ENCODE peak calls at places on chromosome 3, in six cellular contexts. One of them, this sample, is unnamed.
A peak's percentile ranks its signal among the peaks of the same experiment; 100 is the strongest.

GRCh38 chr3:129428382-129429079 is at the start of gene EFCAB12:
- DNase-seq in stimulated activated CD4-positive, alpha-beta T cell treated with anti-CD3 and anti-CD28 coated beads, Interleukin-12 subunit alpha, Interleukin-12 subunit beta, amount 100 ng/mL, for 4 hours: peak; percentile 87
- DNase-seq in fibroblast of the aortic adventitia: peak; percentile 91
- DNase-seq in HEK293T: peak; percentile 72
- DNase-seq in SW480: peak; percentile 80
- DNase-seq in lower lobe of right lung: peak; percentile 97
- DNase-seq in this sample: peak; percentile 85

GRCh38 chr3:165641569-165642310 is 195.5 kb downstream of the BCHE start:
- DNase-seq in stimulated activated CD4-positive, alpha-beta T cell treated with anti-CD3 and anti-CD28 coated beads, Interleukin-12 subunit alpha, Interleukin-12 subunit beta, amount 100 ng/mL, for 4 hours: no peak
- DNase-seq in fibroblast of the aortic adventitia: no peak
- DNase-seq in HEK293T: no peak
- DNase-seq in SW480: no peak
- DNase-seq in lower lobe of right lung: no peak
- DNase-seq in this sample: no peak

GRCh38 chr3:194135806-194136518 is at the start of gene HES1:
- DNase-seq in stimulated activated CD4-positive, alpha-beta T cell treated with anti-CD3 and anti-CD28 coated beads, Interleukin-12 subunit alpha, Interleukin-12 subunit beta, amount 100 ng/mL, for 4 hours: peak; percentile 45
- DNase-seq in fibroblast of the aortic adventitia: peak; percentile 97
- DNase-seq in HEK293T: peak; percentile 70
- DNase-seq in SW480: peak; percentile 98
- DNase-seq in lower lobe of right lung: peak; percentile 95
- DNase-seq in this sample: peak; percentile 59

GRCh38 chr3:18349197-18349798 is 75.8 kb downstream of the SATB1 start:
- DNase-seq in stimulated activated CD4-positive, alpha-beta T cell treated with anti-CD3 and anti-CD28 coated beads, Interleukin-12 subunit alpha, Interleukin-12 subunit beta, amount 100 ng/mL, for 4 hours: no peak
- DNase-seq in fibroblast of the aortic adventitia: no peak
- DNase-seq in HEK293T: no peak
- DNase-seq in SW480: no peak
- DNase-seq in lower lobe of right lung: no peak
- DNase-seq in this sample: no peak

GRCh38 chr3:148556664-148557063 is 141.0 kb upstream of the AGTR1 start:
- DNase-seq in stimulated activated CD4-positive, alpha-beta T cell treated with anti-CD3 and anti-CD28 coated beads, Interleukin-12 subunit alpha, Interleukin-12 subunit beta, amount 100 ng/mL, for 4 hours: no peak
- DNase-seq in fibroblast of the aortic adventitia: no peak
- DNase-seq in HEK293T: no peak
- DNase-seq in SW480: no peak
- DNase-seq in lower lobe of right lung: no peak
- DNase-seq in this sample: no peak

GRCh38 chr3:29344154-29344553 is 63.3 kb downstream of the RBMS3 start:
- DNase-seq in stimulated activated CD4-positive, alpha-beta T cell treated with anti-CD3 and anti-CD28 coated beads, Interleukin-12 subunit alpha, Interleukin-12 subunit beta, amount 100 ng/mL, for 4 hours: no peak
- DNase-seq in fibroblast of the aortic adventitia: no peak
- DNase-seq in HEK293T: no peak
- DNase-seq in SW480: no peak
- DNase-seq in lower lobe of right lung: no peak
- DNase-seq in this sample: no peak

GRCh38 chr3:69451594-69451993 is 65.7 kb upstream of the FRMD4B start:
- DNase-seq in stimulated activated CD4-positive, alpha-beta T cell treated with anti-CD3 and anti-CD28 coated beads, Interleukin-12 subunit alpha, Interleukin-12 subunit beta, amount 100 ng/mL, for 4 hours: no peak
- DNase-seq in fibroblast of the aortic adventitia: no peak
- DNase-seq in HEK293T: no peak
- DNase-seq in SW480: no peak
- DNase-seq in lower lobe of right lung: no peak
- DNase-seq in this sample: no peak

GRCh38 chr3:45783667-45784066 is 12.7 kb downstream of the SLC6A20 start:
- DNase-seq in stimulated activated CD4-positive, alpha-beta T cell treated with anti-CD3 and anti-CD28 coated beads, Interleukin-12 subunit alpha, Interleukin-12 subunit beta, amount 100 ng/mL, for 4 hours: no peak
- DNase-seq in fibroblast of the aortic adventitia: no peak
- DNase-seq in HEK293T: no peak
- DNase-seq in SW480: no peak
- DNase-seq in lower lobe of right lung: no peak
- DNase-seq in this sample: no peak

GRCh38 chr3:99498544-99499234 is 139.7 kb upstream of the COL8A1 start:
- DNase-seq in stimulated activated CD4-positive, alpha-beta T cell treated with anti-CD3 and anti-CD28 coated beads, Interleukin-12 subunit alpha, Interleukin-12 subunit beta, amount 100 ng/mL, for 4 hours: no peak
- DNase-seq in fibroblast of the aortic adventitia: peak; percentile 22
- DNase-seq in HEK293T: no peak
- DNase-seq in SW480: no peak
- DNase-seq in lower lobe of right lung: no peak
- DNase-seq in this sample: no peak